ENCODE peak calls at places on chromosomes 7 and 10, in ten cellular contexts. Y is HepG2, T is GM23338, J is adrenal gland, K is GM12865, X is cardiac muscle cell, F is psoas muscle, D is heart right ventricle, M is lower lobe of right lung, G is fibroblast of the aortic adventitia. I is an unnamed sample.

GRCh38 chr7:151379534-151380198 is 30.2 kb downstream of the WDR86 start:
- DNase-seq in Y (no peak), T (peak; percentile 74), J (no peak), K (no peak), X (no peak), F (no peak), D (no peak), M (no peak), G (no peak), I (no peak)

GRCh38 chr7:79897166-79897565 is 237.5 kb upstream of the GNAI1 start:
- DNase-seq in Y (no peak), T (no peak), J (no peak), K (no peak), X (no peak), F (no peak), D (no peak), M (no peak), G (peak; percentile 4), I (no peak)

GRCh38 chr10:24916365-24916764 is 36.0 kb downstream of the PRTFDC1 start:
- DNase-seq in Y (no peak), T (no peak), J (no peak), K (no peak), X (no peak), F (no peak), D (no peak), M (no peak), G (no peak), I (no peak)

GRCh38 chr7:150450491-150450992 is at the start of gene GIMAP8:
- DNase-seq in Y (no peak), T (peak; percentile 8), J (peak; percentile 83), K (peak; percentile 82), X (peak; percentile 4), F (peak; percentile 77), D (peak; percentile 80), M (peak; percentile 82), G (no peak), I (no peak)

GRCh38 chr10:96413151-96413787 is 54.5 kb upstream of the OPALIN start:
- DNase-seq in Y (no peak), T (peak; percentile 61), J (no peak), K (no peak), X (no peak), F (peak; percentile 58), D (peak; percentile 26), M (no peak), G (no peak), I (no peak)

GRCh38 chr10:111546216-111546615 is 469.4 kb downstream of the ADRA2A start:
- DNase-seq in Y (no peak), T (no peak), J (no peak), K (no peak), X (no peak), F (no peak), D (no peak), M (no peak), G (no peak), I (no peak)

GRCh38 chr10:117532451-117533107 is 10.0 kb upstream of the EMX2 start:
- DNase-seq in Y (no peak), T (peak; percentile 36), J (no peak), K (no peak), X (no peak), F (no peak), D (no peak), M (no peak), G (no peak), I (no peak)

GRCh38 chr7:7720193-7720592 is 1.8 kb upstream of the RPA3 start:
- DNase-seq in Y (no peak), T (no peak), J (no peak), K (no peak), X (no peak), F (no peak), D (no peak), M (no peak), G (no peak), I (no peak)

GRCh38 chr10:97858001-97858439 is 8.4 kb downstream of the GOLGA7B start:
- DNase-seq in Y (no peak), T (no peak), J (no peak), K (no peak), X (peak; percentile 52), F (no peak), D (no peak), M (no peak), G (no peak), I (no peak)

GRCh38 chr10:68550747-68551411 is 9.3 kb upstream of the TET1 start:
- DNase-seq in Y (peak; percentile 60), T (peak; percentile 97), J (peak; percentile 77), K (peak; percentile 83), X (peak; percentile 89), F (no peak), D (peak; percentile 58), M (no peak), G (peak; percentile 90), I (peak; percentile 46)

GRCh38 chr10:46540412-46541016 is 15.9 kb downstream of the GPRIN2 start:
- DNase-seq in Y (no peak), T (no peak), J (no peak), K (no peak), X (no peak), F (peak; percentile 43), D (no peak), M (peak; percentile 41), G (no peak), I (no peak)

GRCh38 chr10:132748545-132749427 is 37.2 kb downstream of the NKX6-2 start:
- DNase-seq in Y (no peak), T (no peak), J (no peak), K (no peak), X (no peak), F (no peak), D (no peak), M (no peak), G (no peak), I (no peak)

GRCh38 chr7:114856625-114857024 is 65.3 kb upstream of the MDFIC start:
- DNase-seq in Y (no peak), T (peak; percentile 73), J (no peak), K (no peak), X (peak; percentile 25), F (no peak), D (no peak), M (no peak), G (peak; percentile 41), I (no peak)

GRCh38 chr10:70328987-70329386 is 45.2 kb upstream of the NPFFR1 start:
- DNase-seq in Y (no peak), T (no peak), J (no peak), K (no peak), X (peak; percentile 9), F (no peak), D (no peak), M (no peak), G (peak; percentile 23), I (peak; percentile 37)

GRCh38 chr7:34064511-34065158 is 159.3 kb downstream of the BMPER start:
- DNase-seq in Y (no peak), T (no peak), J (no peak), K (no peak), X (peak; percentile 57), F (peak; percentile 77), D (no peak), M (no peak), G (peak; percentile 50), I (peak; percentile 94)

GRCh38 chr10:84406592-84406991 is 78.2 kb downstream of the CCSER2 start:
- DNase-seq in Y (no peak), T (no peak), J (no peak), K (no peak), X (no peak), F (no peak), D (no peak), M (no peak), G (no peak), I (no peak)

GRCh38 chr7:40885503-40885902 is 750.7 kb downstream of the SUGCT start:
- DNase-seq in Y (no peak), T (no peak), J (no peak), K (no peak), X (peak; percentile 38), F (no peak), D (no peak), M (no peak), G (peak; percentile 48), I (no peak)

GRCh38 chr7:81510122-81510521 is 259.7 kb downstream of the HGF start:
- DNase-seq in Y (no peak), T (no peak), J (no peak), K (no peak), X (no peak), F (no peak), D (no peak), M (no peak), G (no peak), I (no peak)

GRCh38 chr7:38953227-38953626 is 24.5 kb upstream of the POU6F2 start:
- DNase-seq in Y (no peak), T (no peak), J (no peak), K (no peak), X (no peak), F (no peak), D (no peak), M (no peak), G (no peak), I (no peak)
- H3K4me3 ChIP-seq in Y (no peak overlapping the region), T (no peak overlapping the region), J (no peak overlapping the region), K (no peak overlapping the region), X (no peak overlapping the region), F (no peak overlapping the region), D (no peak overlapping the region), M (no peak overlapping the region), G (no peak overlapping the region), I (no peak overlapping the region)

DNA sequence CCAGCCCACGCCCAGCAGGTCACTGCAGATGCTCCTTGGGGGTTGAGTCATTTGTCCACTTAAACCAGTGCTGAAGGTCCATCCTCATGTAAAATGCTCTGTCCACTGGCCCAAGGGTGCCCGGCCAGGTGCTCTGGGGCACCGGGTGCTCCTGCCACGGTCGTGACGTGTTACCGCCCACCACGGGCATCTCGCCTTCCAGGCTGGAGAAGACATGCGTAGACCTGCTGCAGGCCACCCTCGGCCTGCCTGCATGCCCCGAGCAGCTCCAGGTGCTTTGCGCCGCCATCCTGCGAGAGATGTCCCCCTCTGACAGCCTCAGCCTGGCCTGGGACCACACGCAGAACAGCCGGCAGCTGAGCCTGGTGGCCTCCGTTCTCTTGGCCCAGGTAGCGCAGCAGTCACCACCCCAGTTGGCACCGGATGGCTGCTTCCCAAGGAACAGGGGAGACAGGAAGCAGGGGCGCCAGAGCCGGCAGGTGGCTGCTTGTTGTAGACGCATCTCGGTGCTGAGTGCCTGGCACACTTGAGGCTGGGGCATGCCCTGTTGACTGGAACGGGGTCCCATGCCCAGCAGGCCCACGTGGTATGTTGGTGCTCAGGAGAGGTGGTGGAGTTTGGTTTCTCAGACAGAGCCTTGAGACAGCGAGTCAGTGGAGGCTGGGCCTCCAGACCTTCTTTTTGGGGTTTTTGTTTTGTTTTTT is 6.1 kb downstream of the AP5Z1 start:
- DNase-seq in Y (no peak), T (no peak), J (no peak), K (no peak), X (no peak), F (no peak), D (no peak), M (no peak), G (no peak), I (no peak)
- TF ChIP-seq CTCF in Y (no peak), T (no peak), J (no peak), K (no peak), X (no peak), F (no peak), D (no peak), M (no peak), G (no peak), I (no peak)

GRCh38 chr10:85612833-85613232 is 753.8 kb downstream of the GRID1 start:
- DNase-seq in Y (no peak), T (peak; percentile 33), J (no peak), K (peak; percentile 10), X (no peak), F (no peak), D (no peak), M (no peak), G (no peak), I (no peak)
- H3K4me3 ChIP-seq in Y (no peak overlapping the region), T (no peak overlapping the region), J (no peak overlapping the region), K (no peak overlapping the region), X (no peak overlapping the region), F (no peak overlapping the region), D (no peak overlapping the region), M (no peak overlapping the region), G (no peak overlapping the region), I (no peak overlapping the region)

GRCh38 chr10:91614254-91614624 is 18.6 kb downstream of the PPP1R3C start:
- DNase-seq in Y (no peak), T (no peak), J (no peak), K (no peak), X (peak; percentile 75), F (no peak), D (no peak), M (no peak), G (peak; percentile 98), I (no peak)
- TF ChIP-seq CTCF in Y (no peak), T (no peak), J (no peak), K (no peak), X (no peak), F (no peak), D (no peak), M (no peak), G (no peak), I (no peak)

I was measured in LNCaP clone FGC.